ENCODE peak calls at places on chromosome 5, in five cellular contexts. R is AML-193, P is neural progenitor cell, W is fibroblast of villous mesenchyme, D is GM12865. L is an unnamed sample.

GRCh38 chr5:107542428-107542827 is 128.3 kb downstream of the EFNA5 start:
- DNase-seq in P (no peak), W (peak; percentile 89), R (no peak), D (peak; percentile 81), L (peak; percentile 72)

GRCh38 chr5:114118511-114118910 is 243.4 kb upstream of the KCNN2 start:
- DNase-seq in P (no peak), R (no peak), D (no peak), W (no peak), L (no peak)

GRCh38 chr5:469752-470483 is 26.9 kb downstream of the EXOC3 start:
- DNase-seq in W (no peak), P (no peak), D (no peak), R (no peak), L (no peak)

GRCh38 chr5:56172225-56172624 is 60.9 kb downstream of the ANKRD55 start:
- DNase-seq in R (peak; percentile 23), P (no peak), W (peak; percentile 80), D (no peak), L (peak; percentile 67)

GRCh38 chr5:61275841-61276240 is 56.2 kb upstream of the ZSWIM6 start:
- DNase-seq in D (peak; percentile 29), R (peak; percentile 95), W (peak; percentile 62), P (no peak), L (peak; percentile 66)

GRCh38 chr5:160342413-160342941 is 27.9 kb downstream of the C1QTNF2 start:
- DNase-seq in R (no peak), P (no peak), W (peak; percentile 54), D (no peak), L (peak; percentile 70)

GRCh38 chr5:56088967-56089829 is 94.4 kb upstream of the IL6ST start:
- DNase-seq in P (no peak), W (peak; percentile 73), D (peak; percentile 83), R (no peak), L (peak; percentile 48)

GRCh38 chr5:73883646-73884045 is 257.6 kb downstream of the ARHGEF28 start:
- DNase-seq in R (no peak), P (no peak), D (no peak), W (peak; percentile 33), L (no peak)

GRCh38 chr5:119742311-119742710 is 113.0 kb downstream of the FAM170A start:
- DNase-seq in D (no peak), R (no peak), W (no peak), P (no peak), L (no peak)

GRCh38 chr5:77560677-77561263 is 68.7 kb upstream of the WDR41 start:
- DNase-seq in D (peak; percentile 60), R (peak; percentile 62), W (peak; percentile 59), P (peak; percentile 54), L (peak; percentile 53)

GRCh38 chr5:177432143-177432904 is 5.8 kb downstream of the GRK6 start:
- DNase-seq in P (no peak), W (no peak), D (no peak), R (no peak), L (no peak)

GRCh38 chr5:56269216-56269927 is 36.2 kb upstream of the ANKRD55 start:
- DNase-seq in W (peak; percentile 81), P (peak; percentile 72), D (peak; percentile 72), R (peak; percentile 68), L (peak; percentile 92)

GRCh38 chr5:176700239-176700847 is 53.1 kb downstream of the TSPAN17 start:
- DNase-seq in R (no peak), P (peak; percentile 81), W (peak; percentile 5), D (no peak), L (no peak)

GRCh38 chr5:9313751-9314150 is 232.1 kb downstream of the SEMA5A start:
- DNase-seq in P (no peak), R (no peak), D (no peak), W (no peak), L (no peak)

GRCh38 chr5:169300468-169301385 is at the start of gene SLIT3:
- DNase-seq in D (no peak), R (no peak), W (peak; percentile 53), P (peak; percentile 93), L (peak; percentile 47)

GRCh38 chr5:108046955-108047670 is 334.8 kb downstream of the FBXL17 start:
- DNase-seq in D (no peak), W (no peak), R (no peak), P (peak; percentile 3), L (no peak)

GRCh38 chr5:151464101-151464500 is 16.7 kb downstream of the SLC36A1 start:
- DNase-seq in W (no peak), D (no peak), R (no peak), P (no peak), L (no peak)

GRCh38 chr5:76622973-76623596 is at the start of gene F2RL2:
- DNase-seq in D (no peak), P (peak; percentile 76), W (peak; percentile 73), R (no peak), L (peak; percentile 85)

GRCh38 chr5:146797683-146798082 is 80.9 kb downstream of the PPP2R2B start:
- DNase-seq in W (no peak), P (peak; percentile 69), D (no peak), R (no peak), L (no peak)

GRCh38 chr5:135013445-135013844 is 20.6 kb downstream of the PITX1 start:
- DNase-seq in W (no peak), D (no peak), R (no peak), P (no peak), L (no peak)

GRCh38 chr5:128213340-128213739 is 129.8 kb downstream of the SLC12A2 start:
- DNase-seq in R (peak; percentile 25), W (peak; percentile 76), D (peak; percentile 78), P (peak; percentile 80), L (peak; percentile 64)

L was measured in mesenchymal stem cell.